ENCODE peak calls at places on chromosomes 5 and 9, in eight cellular contexts. One of them, this sample, is unnamed. For H3K4me1, the result is how much of the 10 kb centered on the place peaks cover.

GRCh38 chr5:36239370-36240293 is 2.1 kb downstream of the NADK2 start:
- DNase-seq in uterus: no peak
- DNase-seq in SJSA1: no peak
- DNase-seq in endodermal cell: no peak
- DNase-seq in kidney: no peak
- DNase-seq in Peyer's patch: no peak
- DNase-seq in GM23248: peak
- DNase-seq in right atrium auricular region: no peak
- DNase-seq in this sample: no peak

GRCh38 chr9:81686614-81687520 is 2.5 kb downstream of the TLE1 start:
- DNase-seq in uterus: peak
- DNase-seq in SJSA1: peak
- DNase-seq in endodermal cell: peak
- DNase-seq in kidney: peak
- DNase-seq in Peyer's patch: peak
- DNase-seq in GM23248: peak
- DNase-seq in right atrium auricular region: peak
- DNase-seq in this sample: peak

GRCh38 chr5:130289132-130290088 is 385.1 kb downstream of the CHSY3 start:
- DNase-seq in uterus: no peak
- DNase-seq in SJSA1: peak
- DNase-seq in endodermal cell: no peak
- DNase-seq in kidney: no peak
- DNase-seq in Peyer's patch: no peak
- DNase-seq in GM23248: no peak
- DNase-seq in right atrium auricular region: no peak
- DNase-seq in this sample: no peak

GRCh38 chr9:72305102-72305546 is 59.9 kb downstream of the ZFAND5 start:
- DNase-seq in uterus: peak
- DNase-seq in SJSA1: no peak
- DNase-seq in endodermal cell: peak
- DNase-seq in kidney: peak
- DNase-seq in Peyer's patch: peak
- DNase-seq in GM23248: peak
- DNase-seq in right atrium auricular region: peak
- DNase-seq in this sample: peak

GRCh38 chr9:133163559-133164208 is at the start of gene GBGT1:
- DNase-seq in uterus: peak
- DNase-seq in SJSA1: no peak
- DNase-seq in endodermal cell: peak
- DNase-seq in kidney: peak
- DNase-seq in Peyer's patch: peak
- DNase-seq in GM23248: peak
- DNase-seq in right atrium auricular region: no peak
- DNase-seq in this sample: peak

GRCh38 chr5:66329078-66329477 is 185.0 kb downstream of the SREK1 start:
- DNase-seq in uterus: no peak
- DNase-seq in SJSA1: no peak
- DNase-seq in endodermal cell: no peak
- DNase-seq in kidney: no peak
- DNase-seq in Peyer's patch: no peak
- DNase-seq in GM23248: no peak
- DNase-seq in right atrium auricular region: no peak
- DNase-seq in this sample: no peak

GRCh38 chr9:84379740-84380139 is 39.2 kb upstream of the SLC28A3 start:
- DNase-seq in uterus: no peak
- DNase-seq in SJSA1: no peak
- DNase-seq in endodermal cell: no peak
- DNase-seq in kidney: no peak
- DNase-seq in Peyer's patch: no peak
- DNase-seq in GM23248: peak
- DNase-seq in right atrium auricular region: no peak
- DNase-seq in this sample: no peak

GRCh38 chr5:134029156-134029555 is 24.4 kb upstream of the VDAC1 start:
- DNase-seq in uterus: no peak
- DNase-seq in SJSA1: peak
- DNase-seq in endodermal cell: no peak
- DNase-seq in kidney: no peak
- DNase-seq in Peyer's patch: no peak
- DNase-seq in GM23248: peak
- DNase-seq in right atrium auricular region: no peak
- DNase-seq in this sample: no peak

GRCh38 chr5:38809388-38810359 is 36.1 kb upstream of the OSMR start:
- DNase-seq in uterus: peak
- DNase-seq in SJSA1: peak
- DNase-seq in endodermal cell: peak
- DNase-seq in kidney: peak
- DNase-seq in Peyer's patch: peak
- DNase-seq in GM23248: peak
- DNase-seq in right atrium auricular region: peak
- DNase-seq in this sample: peak

DNA sequence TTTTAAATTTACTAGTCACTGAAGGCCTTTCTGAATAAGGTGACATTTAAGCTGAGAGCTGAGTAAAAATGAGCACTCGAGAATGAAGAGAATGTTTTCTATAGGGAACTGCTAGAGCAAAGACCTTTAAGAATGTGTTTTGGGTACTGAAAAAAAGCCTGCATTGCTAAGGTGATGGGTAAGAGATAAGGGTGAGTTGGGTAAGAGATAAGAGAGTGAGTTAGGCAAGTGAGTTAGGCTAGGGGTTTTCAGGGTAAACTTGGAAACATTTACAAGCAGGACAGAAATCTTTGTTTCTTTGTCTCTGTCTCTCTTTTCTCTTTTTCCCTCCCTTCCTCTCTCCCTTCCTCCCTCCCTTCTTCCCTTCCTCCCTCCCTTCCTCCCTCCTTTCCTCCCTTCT is 5.6 kb downstream of the RAD23B start:
- DNase-seq in uterus: no peak
- DNase-seq in SJSA1: no peak
- DNase-seq in endodermal cell: no peak
- DNase-seq in kidney: no peak
- DNase-seq in Peyer's patch: no peak
- DNase-seq in GM23248: no peak
- DNase-seq in right atrium auricular region: no peak
- DNase-seq in this sample: no peak
- H3K4me1 ChIP-seq in uterus: under half
- H3K4me1 ChIP-seq in SJSA1: under half
- H3K4me1 ChIP-seq in endodermal cell: under half
- H3K4me1 ChIP-seq in kidney: under half
- H3K4me1 ChIP-seq in Peyer's patch: under half
- H3K4me1 ChIP-seq in GM23248: half or more
- H3K4me1 ChIP-seq in right atrium auricular region: under half
- H3K4me1 ChIP-seq in this sample: under half

DNA sequence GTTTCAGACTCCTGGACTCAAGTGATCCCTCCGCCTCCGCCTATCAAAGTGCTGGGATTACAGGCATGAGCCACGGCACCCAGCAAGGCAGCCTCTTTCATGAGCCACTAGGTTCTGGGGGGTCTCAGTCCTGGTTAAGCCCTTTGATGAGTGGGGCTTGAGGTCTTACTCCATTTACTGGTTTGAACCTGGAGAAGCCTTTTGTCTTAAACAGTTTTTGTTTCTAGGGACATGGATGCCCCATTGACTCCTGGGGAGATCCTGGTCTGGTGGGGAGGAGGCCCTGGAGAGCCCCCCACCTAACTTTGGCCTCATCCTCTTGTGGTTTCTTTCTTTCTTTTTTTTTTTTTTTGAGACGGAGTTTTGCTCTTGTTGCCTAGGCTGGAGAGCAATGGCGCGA is 6.7 kb downstream of the PRRC2B start:
- DNase-seq in uterus: no peak
- DNase-seq in SJSA1: no peak
- DNase-seq in endodermal cell: no peak
- DNase-seq in kidney: peak
- DNase-seq in Peyer's patch: no peak
- DNase-seq in GM23248: no peak
- DNase-seq in right atrium auricular region: no peak
- DNase-seq in this sample: no peak
- H3K4me1 ChIP-seq in uterus: under half
- H3K4me1 ChIP-seq in SJSA1: half or more
- H3K4me1 ChIP-seq in endodermal cell: under half
- H3K4me1 ChIP-seq in kidney: half or more
- H3K4me1 ChIP-seq in Peyer's patch: under half
- H3K4me1 ChIP-seq in GM23248: half or more
- H3K4me1 ChIP-seq in right atrium auricular region: under half
- H3K4me1 ChIP-seq in this sample: under half

DNA sequence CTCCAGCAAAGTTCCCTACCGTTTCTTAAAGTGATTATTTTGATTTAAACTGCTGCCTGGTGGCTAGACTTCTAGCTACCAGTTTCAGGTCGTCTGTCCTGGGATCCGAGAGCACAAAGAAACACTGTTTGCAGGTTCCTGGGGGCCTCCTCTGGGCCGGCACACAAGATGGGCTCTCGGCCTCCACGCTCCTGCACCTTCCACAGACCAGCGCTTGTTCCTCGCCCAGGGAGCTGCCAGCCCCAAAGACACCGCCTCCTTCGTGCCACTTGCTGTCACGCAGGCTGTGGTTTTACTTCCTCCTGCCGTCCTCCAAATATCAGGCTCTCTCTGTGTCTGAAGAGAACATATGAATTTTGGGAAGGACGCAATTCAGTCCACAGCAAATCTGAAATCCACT is 105.9 kb downstream of the ROR2 start:
- DNase-seq in uterus: no peak
- DNase-seq in SJSA1: no peak
- DNase-seq in endodermal cell: peak
- DNase-seq in kidney: no peak
- DNase-seq in Peyer's patch: no peak
- DNase-seq in GM23248: peak
- DNase-seq in right atrium auricular region: no peak
- DNase-seq in this sample: no peak
- H3K4me1 ChIP-seq in uterus: under half
- H3K4me1 ChIP-seq in SJSA1: under half
- H3K4me1 ChIP-seq in endodermal cell: under half
- H3K4me1 ChIP-seq in kidney: under half
- H3K4me1 ChIP-seq in Peyer's patch: under half
- H3K4me1 ChIP-seq in GM23248: under half
- H3K4me1 ChIP-seq in right atrium auricular region: under half
- H3K4me1 ChIP-seq in this sample: under half

GRCh38 chr5:93079046-93079445 is 502.0 kb downstream of the NR2F1-AS1 start:
- DNase-seq in uterus: no peak
- DNase-seq in SJSA1: no peak
- DNase-seq in endodermal cell: no peak
- DNase-seq in kidney: no peak
- DNase-seq in Peyer's patch: no peak
- DNase-seq in GM23248: no peak
- DNase-seq in right atrium auricular region: no peak
- DNase-seq in this sample: no peak

GRCh38 chr5:93078082-93079038 is 502.7 kb downstream of the NR2F1-AS1 start:
- DNase-seq in uterus: peak
- DNase-seq in SJSA1: peak
- DNase-seq in endodermal cell: no peak
- DNase-seq in kidney: peak
- DNase-seq in Peyer's patch: no peak
- DNase-seq in GM23248: peak
- DNase-seq in right atrium auricular region: peak
- DNase-seq in this sample: peak

GRCh38 chr5:93076566-93076965 is 504.5 kb downstream of the NR2F1-AS1 start:
- DNase-seq in uterus: no peak
- DNase-seq in SJSA1: no peak
- DNase-seq in endodermal cell: peak
- DNase-seq in kidney: no peak
- DNase-seq in Peyer's patch: no peak
- DNase-seq in GM23248: no peak
- DNase-seq in right atrium auricular region: no peak
- DNase-seq in this sample: no peak

GRCh38 chr5:93073547-93073946 is 507.5 kb downstream of the NR2F1-AS1 start:
- DNase-seq in uterus: no peak
- DNase-seq in SJSA1: no peak
- DNase-seq in endodermal cell: no peak
- DNase-seq in kidney: no peak
- DNase-seq in Peyer's patch: no peak
- DNase-seq in GM23248: no peak
- DNase-seq in right atrium auricular region: no peak
- DNase-seq in this sample: no peak

GRCh38 chr5:93076096-93076495 is 504.9 kb downstream of the NR2F1-AS1 start:
- DNase-seq in uterus: no peak
- DNase-seq in SJSA1: no peak
- DNase-seq in endodermal cell: no peak
- DNase-seq in kidney: no peak
- DNase-seq in Peyer's patch: no peak
- DNase-seq in GM23248: peak
- DNase-seq in right atrium auricular region: no peak
- DNase-seq in this sample: no peak
- H3K4me1 ChIP-seq in uterus: under half
- H3K4me1 ChIP-seq in SJSA1: under half
- H3K4me1 ChIP-seq in endodermal cell: under half
- H3K4me1 ChIP-seq in kidney: under half
- H3K4me1 ChIP-seq in Peyer's patch: under half
- H3K4me1 ChIP-seq in GM23248: half or more
- H3K4me1 ChIP-seq in right atrium auricular region: under half
- H3K4me1 ChIP-seq in this sample: under half

GRCh38 chr9:127875306-127875966 is 2.0 kb downstream of the AK1 start:
- DNase-seq in uterus: no peak
- DNase-seq in SJSA1: no peak
- DNase-seq in endodermal cell: peak
- DNase-seq in kidney: no peak
- DNase-seq in Peyer's patch: no peak
- DNase-seq in GM23248: peak
- DNase-seq in right atrium auricular region: no peak
- DNase-seq in this sample: no peak
- H3K4me1 ChIP-seq in uterus: under half
- H3K4me1 ChIP-seq in SJSA1: under half
- H3K4me1 ChIP-seq in endodermal cell: under half
- H3K4me1 ChIP-seq in kidney: under half
- H3K4me1 ChIP-seq in Peyer's patch: under half
- H3K4me1 ChIP-seq in GM23248: under half
- H3K4me1 ChIP-seq in right atrium auricular region: under half
- H3K4me1 ChIP-seq in this sample: under half

DNA sequence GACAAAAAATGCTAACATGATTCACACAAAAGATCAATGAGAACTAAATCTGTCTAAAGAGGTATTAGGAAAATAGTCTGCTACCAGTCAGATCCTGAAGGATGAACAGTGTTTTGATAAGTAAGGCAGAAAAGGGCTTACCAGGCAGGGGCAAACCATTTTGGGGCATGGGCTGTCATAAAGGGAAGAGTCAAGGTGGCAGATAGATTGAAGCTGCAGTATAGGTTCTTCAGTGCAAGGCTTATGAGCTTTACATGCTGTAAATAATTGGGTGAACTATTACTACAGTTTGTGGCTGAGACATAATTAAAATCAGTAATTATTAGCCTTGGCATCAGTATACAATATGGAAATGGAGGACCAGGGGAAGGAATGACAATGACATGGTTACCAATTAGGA is 21.8 kb downstream of the CSNK1A1 start:
- DNase-seq in uterus: no peak
- DNase-seq in SJSA1: no peak
- DNase-seq in endodermal cell: no peak
- DNase-seq in kidney: no peak
- DNase-seq in Peyer's patch: no peak
- DNase-seq in GM23248: no peak
- DNase-seq in right atrium auricular region: no peak
- DNase-seq in this sample: no peak
- H3K4me1 ChIP-seq in uterus: under half
- H3K4me1 ChIP-seq in SJSA1: under half
- H3K4me1 ChIP-seq in endodermal cell: under half
- H3K4me1 ChIP-seq in kidney: under half
- H3K4me1 ChIP-seq in Peyer's patch: under half
- H3K4me1 ChIP-seq in GM23248: half or more
- H3K4me1 ChIP-seq in right atrium auricular region: under half
- H3K4me1 ChIP-seq in this sample: under half

This sample was measured in SJCRH30.